ENCODE peak calls at places on chromosomes 11 and 22, in five cellular contexts. U is CD4-positive, alpha-beta T cell; P is lung; C is ascending aorta; M is glutamatergic neuron. G is an unnamed sample.

GRCh38 chr11:8205566-8205965 is 36.7 kb upstream of the RIC3 start:
- DNase-seq in M (no peak), C (no peak), P (no peak), U (no peak), G (no peak)

GRCh38 chr22:26471522-26471921 is 12.1 kb downstream of the HPS4 start:
- DNase-seq in M (no peak), C (no peak), P (no peak), U (no peak), G (no peak)

GRCh38 chr11:1574256-1575242 is 2.5 kb upstream of the DUSP8 start:
- DNase-seq in P (no peak), M (peak), U (peak), C (peak), G (no peak)

GRCh38 chr11:64456509-64457320 is 97.8 kb downstream of the RPS6KA4 start:
- DNase-seq in U (no peak), C (peak), M (no peak), P (no peak), G (no peak)

GRCh38 chr11:35487532-35488078 is 37.8 kb downstream of the PAMR1 start:
- DNase-seq in M (peak), P (no peak), U (no peak), C (no peak), G (no peak)

GRCh38 chr11:111775024-111775710 is 9.0 kb upstream of the PPP2R1B start:
- DNase-seq in C (peak), U (no peak), P (no peak), M (no peak), G (no peak)

GRCh38 chr11:10978189-10978588 is 120.3 kb upstream of the ZBED5 start:
- DNase-seq in C (no peak), P (no peak), M (no peak), U (no peak), G (no peak)

GRCh38 chr11:115267871-115268270 is 236.3 kb downstream of the CADM1 start:
- DNase-seq in P (no peak), U (no peak), M (no peak), C (no peak), G (no peak)

GRCh38 chr11:2558861-2559526 is 114.2 kb downstream of the KCNQ1 start:
- DNase-seq in C (no peak), M (peak), U (no peak), P (no peak), G (no peak)

GRCh38 chr11:86486261-86487030 is 111.8 kb downstream of the CCDC81 start:
- DNase-seq in U (no peak), M (no peak), P (no peak), C (no peak), G (no peak)

GRCh38 chr11:109641549-109641948 is 219.6 kb downstream of the C11orf87 start:
- DNase-seq in M (no peak), P (no peak), U (no peak), C (no peak), G (no peak)

GRCh38 chr11:27514558-27514957 is 8.0 kb upstream of the LIN7C start:
- DNase-seq in M (no peak), P (no peak), C (peak), U (no peak), G (no peak)

GRCh38 chr11:95985174-95985808 is 61.4 kb upstream of the MTMR2 start:
- DNase-seq in C (no peak), M (no peak), U (no peak), P (no peak), G (no peak)

GRCh38 chr11:11605181-11605580 is 16.6 kb downstream of the GALNT18 start:
- DNase-seq in P (peak), U (no peak), M (no peak), C (no peak), G (no peak)

GRCh38 chr22:21952586-21953571 is at the start of gene PPM1F:
- DNase-seq in C (peak), M (peak), U (peak), P (peak), G (peak)

GRCh38 chr22:36435516-36436415 is 45.7 kb downstream of the TXN2 start:
- DNase-seq in M (no peak), C (no peak), U (peak), P (peak), G (no peak)

GRCh38 chr11:87628161-87628560 is 547.1 kb downstream of the RAB38 start:
- DNase-seq in C (no peak), P (no peak), M (no peak), U (no peak), G (no peak)
- TF ChIP-seq CTCF in C (no peak), P (no peak), M (no peak), U (no peak), G (no peak)

GRCh38 chr11:78398715-78399114 is 18.9 kb downstream of the GAB2 start:
- DNase-seq in C (no peak), M (no peak), U (no peak), P (no peak), G (no peak)

GRCh38 chr11:78400116-78400515 is 17.5 kb downstream of the GAB2 start:
- DNase-seq in M (no peak), C (no peak), U (no peak), P (no peak), G (no peak)

GRCh38 chr11:78399136-78399535 is 18.5 kb downstream of the GAB2 start:
- DNase-seq in C (no peak), P (no peak), M (no peak), U (no peak), G (no peak)

GRCh38 chr11:78395597-78395996 is 22.0 kb downstream of the GAB2 start:
- DNase-seq in M (no peak), C (no peak), P (no peak), U (no peak), G (no peak)

GRCh38 chr11:78397398-78397797 is 20.2 kb downstream of the GAB2 start:
- DNase-seq in U (no peak), M (no peak), P (no peak), C (no peak), G (no peak)
- TF ChIP-seq CTCF in U (no peak), M (no peak), P (no peak), C (no peak), G (no peak)

GRCh38 chr22:35318346-35319215 is 18.9 kb downstream of the TOM1 start:
- DNase-seq in M (no peak), C (no peak), U (no peak), P (no peak), G (no peak)
- TF ChIP-seq CTCF in M (no peak), C (no peak), U (no peak), P (no peak), G (no peak)

GRCh38 chr11:67288198-67288451 is 978 bp upstream of the ANKRD13D start:
- DNase-seq in U (no peak), M (no peak), C (no peak), P (no peak), G (no peak)

GRCh38 chr11:67288452-67289225 is 464 bp upstream of the ANKRD13D start:
- DNase-seq in C (peak), P (peak), U (peak), M (peak), G (peak)

GRCh38 chr11:67290801-67291200 is 1.7 kb downstream of the ANKRD13D start:
- DNase-seq in M (no peak), C (no peak), U (no peak), P (no peak), G (no peak)

GRCh38 chr11:67289651-67290479 is 762 bp downstream of the ANKRD13D start:
- DNase-seq in P (no peak), U (no peak), C (no peak), M (no peak), G (no peak)

GRCh38 chr11:67289226-67289650 is at the start of gene ANKRD13D:
- DNase-seq in C (no peak), P (no peak), U (no peak), M (no peak), G (no peak)
- TF ChIP-seq CTCF in C (no peak), P (no peak), U (peak), M (no peak), G (no peak)

G was measured in D721Med.